ENCODE peak calls at places on chromosomes 1 and 21, in four cellular contexts. Y is CD8-positive, alpha-beta T cell; F is OCI-LY7; D is BJ. R is an unnamed sample.

GRCh38 chr1:37479255-37480124 is 5.1 kb downstream of the ZC3H12A start:
- DNase-seq in D (peak), Y (peak), F (peak), R (peak)

GRCh38 chr1:157137051-157137772 is 983 bp downstream of the ETV3 start:
- DNase-seq in F (peak), D (no peak), Y (no peak), R (peak)

GRCh38 chr1:18192974-18193373 is 85.4 kb downstream of the IGSF21 start:
- DNase-seq in D (no peak), F (no peak), Y (no peak), R (no peak)

GRCh38 chr1:58968360-58968952 is 184.6 kb upstream of the JUN start:
- DNase-seq in Y (no peak), D (no peak), F (peak), R (peak)

GRCh38 chr1:16978589-16979474 is 1.6 kb downstream of the MFAP2 start:
- DNase-seq in Y (no peak), F (no peak), D (peak), R (no peak)

GRCh38 chr1:48794815-48795214 is 18.1 kb upstream of the BEND5 start:
- DNase-seq in Y (no peak), D (no peak), F (no peak), R (no peak)

GRCh38 chr1:58802640-58803476 is 19.0 kb upstream of the JUN start:
- DNase-seq in F (no peak), D (no peak), Y (no peak), R (no peak)

GRCh38 chr1:10968411-10968826 is 44.0 kb upstream of the TARDBP start:
- DNase-seq in F (peak), Y (no peak), D (no peak), R (no peak)

GRCh38 chr1:231058416-231059109 is 18.5 kb upstream of the FAM89A start:
- DNase-seq in D (no peak), Y (no peak), F (no peak), R (no peak)

GRCh38 chr1:82464362-82464931 is 663.7 kb downstream of the ADGRL2 start:
- DNase-seq in D (no peak), Y (no peak), F (no peak), R (no peak)

GRCh38 chr21:45055861-45056260 is 18.5 kb upstream of the ADARB1 start:
- DNase-seq in Y (no peak), D (no peak), F (no peak), R (no peak)

GRCh38 chr1:26290416-26291261 is 10.8 kb downstream of the SH3BGRL3 start:
- DNase-seq in D (no peak), Y (no peak), F (peak), R (no peak)

GRCh38 chr1:156262461-156263287 is 14.8 kb upstream of the PAQR6 start:
- DNase-seq in F (no peak), Y (no peak), D (peak), R (no peak)

GRCh38 chr1:1543706-1544099 is 3.3 kb upstream of the TMEM240 start:
- DNase-seq in Y (no peak), D (no peak), F (no peak), R (no peak)

GRCh38 chr1:209860293-209860881 is 32.6 kb downstream of the UTP25 start:
- DNase-seq in D (no peak), Y (peak), F (peak), R (peak)

GRCh38 chr1:14626869-14627607 is 28.6 kb downstream of the KAZN start:
- DNase-seq in D (no peak), Y (no peak), F (no peak), R (peak)

GRCh38 chr1:244758700-244759099 is 76.8 kb upstream of the COX20 start:
- DNase-seq in F (no peak), Y (no peak), D (no peak), R (no peak)

GRCh38 chr1:210132582-210132981 is 100.0 kb upstream of the SERTAD4 start:
- DNase-seq in D (no peak), F (peak), Y (no peak), R (peak)

GRCh38 chr1:228007801-228008341 is 1.1 kb downstream of the WNT3A start:
- DNase-seq in F (no peak), Y (no peak), D (no peak), R (no peak)

GRCh38 chr1:32247983-32248889 is 1.2 kb downstream of the FAM167B start:
- DNase-seq in D (no peak), Y (peak), F (peak), R (peak)

GRCh38 chr21:43345746-43346409 is 81.1 kb downstream of the SIK1 start:
- DNase-seq in D (no peak), Y (no peak), F (no peak), R (no peak)

GRCh38 chr1:25106981-25107642 is 125.2 kb downstream of the SYF2 start:
- DNase-seq in Y (no peak), F (no peak), D (no peak), R (no peak)

GRCh38 chr1:58597991-58598390 is 20.9 kb upstream of the TACSTD2 start:
- DNase-seq in Y (no peak), F (no peak), D (no peak), R (peak)

GRCh38 chr1:157134442-157134841 is 3.8 kb downstream of the ETV3 start:
- DNase-seq in F (peak), Y (no peak), D (no peak), R (no peak)

GRCh38 chr1:37705399-37705798 is 13.1 kb downstream of the CDCA8 start:
- DNase-seq in D (no peak), F (no peak), Y (no peak), R (no peak)

GRCh38 chr1:61079276-61079897 is 3.0 kb upstream of the NFIA start:
- DNase-seq in Y (no peak), F (no peak), D (no peak), R (no peak)

GRCh38 chr1:61081135-61081636 is 1.2 kb upstream of the NFIA start:
- DNase-seq in D (no peak), Y (no peak), F (no peak), R (no peak)

GRCh38 chr1:61081637-61082335 is 575 bp upstream of the NFIA start:
- DNase-seq in F (peak), Y (peak), D (no peak), R (peak)

GRCh38 chr1:61079898-61080336 is 2.4 kb upstream of the NFIA start:
- DNase-seq in F (no peak), Y (no peak), D (peak), R (peak)

DNA sequence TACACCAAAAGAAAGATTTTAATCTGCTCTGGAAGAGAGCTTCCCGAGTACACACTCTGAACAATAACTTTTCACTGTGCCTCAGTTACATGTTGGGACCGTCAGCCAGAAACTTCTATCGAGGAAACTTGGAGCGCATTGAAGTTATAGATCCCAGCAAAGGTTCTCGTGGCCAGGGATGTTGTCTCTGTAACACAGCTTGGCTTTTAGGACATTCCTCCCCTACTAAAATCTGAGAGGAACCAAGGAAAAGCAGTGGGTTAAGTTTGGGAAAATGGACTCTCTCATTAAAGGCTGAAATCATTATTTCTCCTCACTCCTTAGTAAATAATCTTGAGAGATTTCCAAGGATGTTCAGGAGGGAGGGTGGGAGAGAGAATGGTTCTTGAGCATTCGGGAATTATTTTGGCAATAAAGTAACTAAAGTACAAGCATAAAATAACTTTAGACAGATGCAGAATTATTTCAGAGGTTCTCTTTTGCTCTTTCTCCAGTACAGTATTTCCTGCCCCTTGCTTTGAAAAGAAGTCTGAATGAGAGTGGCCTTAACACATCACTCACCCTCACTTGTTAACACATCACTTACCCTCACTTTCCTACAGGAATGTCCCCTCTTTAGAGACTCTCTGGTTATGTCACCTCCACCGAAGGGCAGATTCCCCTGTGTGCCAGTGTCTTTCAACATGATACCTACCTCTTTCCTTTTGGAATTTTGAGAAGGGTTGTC is 1.8 kb upstream of the NFIA start:
- DNase-seq in D (no peak), Y (no peak), F (no peak), R (no peak)
- H3K4me3 ChIP-seq in D (no peak), Y (no peak), F (peak), R (peak)

DNA sequence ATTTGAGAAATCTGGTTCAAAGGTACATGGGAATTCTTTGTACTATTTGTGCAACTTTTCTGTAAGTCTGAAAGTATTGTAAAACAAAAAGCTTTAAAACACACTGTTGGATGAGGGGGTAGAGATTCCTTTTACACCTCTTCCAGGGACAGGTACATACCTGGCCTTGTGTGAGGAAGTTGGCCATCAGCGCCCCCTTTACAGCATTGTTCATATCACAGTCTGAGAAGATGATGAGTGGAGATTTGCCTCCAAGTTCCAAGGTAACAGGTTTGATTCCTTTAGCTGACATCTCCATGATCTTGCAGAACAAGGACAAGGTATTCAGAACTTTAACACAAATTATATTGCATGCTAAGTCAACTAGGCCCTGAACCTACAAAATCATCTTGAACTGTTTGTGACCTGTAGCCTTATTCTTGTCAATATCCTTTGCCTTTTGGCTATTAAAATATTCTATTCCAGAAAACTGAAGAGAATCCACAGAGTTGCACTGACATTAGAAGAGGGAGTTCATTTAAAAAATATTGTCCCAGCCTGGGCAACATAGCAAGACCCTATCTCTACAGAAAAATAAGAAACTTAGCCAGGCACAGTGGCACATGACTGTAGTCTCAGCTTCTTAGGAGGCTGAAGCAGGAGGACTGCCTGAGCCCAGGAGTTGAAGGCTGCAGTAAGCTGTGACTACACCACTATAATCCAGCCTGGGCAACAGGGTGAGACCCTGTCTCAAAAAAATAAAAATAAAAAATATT is 18.9 kb downstream of the ALDH9A1 start:
- DNase-seq in Y (no peak), D (no peak), F (no peak), R (no peak)
- H3K4me3 ChIP-seq in Y (no peak), D (no peak), F (no peak), R (no peak)

DNA sequence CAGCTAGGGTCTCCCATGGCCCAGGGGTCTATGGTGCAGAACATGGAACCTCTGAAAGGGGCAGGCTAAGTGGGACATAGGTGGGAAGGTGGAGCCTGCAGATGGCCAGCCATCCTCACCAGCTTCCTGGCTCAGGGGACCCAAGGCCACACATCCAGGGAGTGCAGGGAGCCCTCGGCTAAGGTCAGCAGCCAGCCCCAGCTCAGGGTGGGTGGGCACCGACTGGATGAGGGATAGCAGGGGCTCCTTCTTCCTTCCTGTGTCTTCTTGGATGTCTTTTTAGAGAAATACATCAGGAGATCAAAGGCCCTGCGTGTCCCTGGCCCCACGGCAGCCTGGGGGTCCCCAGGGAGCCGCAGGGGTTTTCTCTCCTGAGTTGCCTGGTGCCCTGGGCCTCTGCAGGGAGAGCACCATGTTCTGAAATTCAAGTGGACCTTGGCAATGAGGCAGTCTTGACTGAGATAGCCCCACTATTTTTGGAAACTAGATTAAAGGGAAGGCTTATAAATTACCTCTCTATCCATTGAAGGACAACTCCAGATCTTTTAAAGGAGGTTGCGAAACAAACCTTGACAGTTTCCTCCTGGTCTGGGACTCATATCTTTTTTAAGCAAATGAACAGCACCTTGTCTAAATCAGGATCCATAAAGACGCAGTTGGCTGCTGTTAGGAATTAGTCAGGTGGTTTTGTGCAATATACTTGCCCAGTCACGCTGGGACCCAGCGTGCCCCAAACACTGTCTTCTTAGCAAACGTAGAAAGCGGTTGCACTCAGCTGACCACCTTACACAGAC is 242.4 kb downstream of the TOMM20 start:
- DNase-seq in Y (no peak), F (no peak), D (peak), R (no peak)
- H3K4me3 ChIP-seq in Y (no peak), F (no peak), D (no peak), R (no peak)

DNA sequence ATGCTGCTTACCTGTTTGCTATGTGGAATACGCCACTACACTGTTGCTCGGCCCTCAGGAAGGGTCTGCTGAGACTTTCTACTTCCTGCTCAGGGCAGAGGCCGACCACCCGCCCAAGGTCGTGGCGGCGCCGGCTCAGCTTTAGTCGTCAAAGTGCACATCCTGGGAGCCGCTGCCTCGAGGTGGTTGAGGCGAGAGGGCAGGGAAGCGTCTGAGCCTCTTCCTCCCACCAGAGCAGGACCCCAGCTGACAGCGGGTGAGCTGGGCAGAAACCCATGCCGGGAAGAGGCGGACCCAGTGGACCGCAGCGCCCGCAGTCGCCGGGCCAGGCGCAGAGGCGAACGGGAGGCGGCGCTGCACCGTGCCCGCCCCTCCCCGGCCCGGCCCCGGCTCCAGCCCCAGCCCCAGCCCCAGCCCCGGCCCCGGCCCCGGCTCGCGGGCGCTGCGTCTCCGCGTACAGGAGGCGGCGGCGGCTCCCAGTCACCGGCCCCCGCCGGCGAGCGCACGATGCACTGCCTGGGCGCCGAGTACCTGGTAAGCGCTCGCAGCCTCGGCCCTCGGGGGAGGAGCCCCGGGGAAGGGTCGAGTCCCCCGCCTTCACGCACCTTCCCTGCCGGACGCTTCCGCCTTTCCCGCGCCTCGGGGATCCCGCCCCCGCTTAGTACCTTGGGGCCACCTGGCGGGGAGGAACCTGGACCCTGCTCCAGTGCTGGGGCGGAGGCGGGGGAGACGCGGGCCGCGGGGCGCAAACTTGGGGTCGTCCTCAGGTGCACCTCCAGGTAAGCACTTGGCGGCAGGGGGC is at the start of gene SLC44A3:
- DNase-seq in F (no peak), Y (peak), D (no peak), R (no peak)
- H3K4me3 ChIP-seq in F (no peak), Y (no peak), D (peak), R (no peak)

DNA sequence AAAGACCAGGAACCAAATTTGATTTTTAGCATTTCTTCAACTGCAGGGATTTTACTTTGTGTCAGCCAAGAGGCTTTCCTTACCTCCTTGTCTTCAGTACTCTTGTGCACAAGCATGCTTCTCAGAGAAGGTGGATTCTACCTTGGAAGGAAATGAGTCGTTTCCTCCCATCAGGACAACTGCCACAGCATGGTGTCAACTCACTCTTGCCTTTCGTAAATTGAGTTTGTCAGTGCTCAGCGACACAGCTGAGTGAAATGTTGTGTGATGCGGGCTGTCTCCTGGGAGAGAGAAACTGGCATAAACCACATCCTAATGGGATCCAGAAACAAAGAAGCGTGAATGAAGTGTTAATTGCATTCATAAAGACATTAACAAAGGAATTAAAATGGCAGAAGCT is 51.6 kb upstream of the SLC22A15 start:
- DNase-seq in D (no peak), F (no peak), Y (no peak), R (no peak)
- H3K4me3 ChIP-seq in D (no peak), F (no peak), Y (no peak), R (no peak)

DNA sequence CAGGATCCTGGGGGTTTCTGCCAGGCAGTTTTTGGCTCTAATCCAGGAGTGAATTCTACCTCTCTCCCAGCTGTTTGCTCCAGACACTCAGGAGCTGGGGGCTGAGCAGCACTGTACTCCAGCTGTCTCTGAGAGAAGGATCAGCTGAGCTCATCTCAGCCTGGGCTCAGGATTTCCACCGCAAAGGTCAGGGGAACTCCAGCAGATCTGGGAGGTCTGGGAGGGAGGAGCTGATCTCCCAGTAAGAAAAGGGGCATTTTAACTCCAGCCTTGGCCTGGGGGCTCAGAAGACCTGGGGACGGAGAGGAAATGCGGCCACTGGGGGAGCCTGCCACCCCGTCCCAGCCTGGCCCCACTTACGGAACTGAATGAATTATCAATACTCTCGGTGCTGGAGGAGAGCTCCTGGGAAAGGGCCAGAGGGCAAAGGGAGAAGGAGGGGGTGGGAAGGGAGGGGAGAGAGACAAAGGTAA is 17.3 kb downstream of the PI4KB start:
- DNase-seq in D (no peak), Y (no peak), F (no peak), R (no peak)
- H3K4me3 ChIP-seq in D (no peak), Y (no peak), F (no peak), R (no peak)

GRCh38 chr1:4046836-4047461 is 146.9 kb upstream of the C1orf174 start:
- DNase-seq in D (no peak), Y (no peak), F (peak), R (peak)
- H3K4me3 ChIP-seq in D (no peak), Y (no peak), F (peak), R (peak)

R was measured in Jurkat, Clone E6-1.